ENCODE peak calls at places on chromosomes 2 and 18, in eight cellular contexts. P is mammary epithelial cell, C is SK-N-SH, Z is DND-41, R is PC-9, H is fibroblast of lung, U is IMR-90, B is neuronal stem cell. N is an unnamed sample.

GRCh38 chr2:217466799-217467198 is 536.0 kb downstream of the TNS1 start:
- DNase-seq in P (no peak), C (no peak), Z (no peak), R (no peak), H (no peak), U (no peak), B (no peak), N (no peak)

GRCh38 chr2:119196301-119197124 is 27.1 kb upstream of the STEAP3 start:
- DNase-seq in P (peak; percentile 64), C (no peak), Z (no peak), R (peak; percentile 53), H (no peak), U (no peak), B (no peak), N (no peak)

GRCh38 chr2:1552611-1553010 is 139.3 kb downstream of the TPO start:
- DNase-seq in P (no peak), C (no peak), Z (no peak), R (no peak), H (no peak), U (no peak), B (no peak), N (no peak)

GRCh38 chr2:70692256-70692655 is 75.7 kb downstream of the ADD2 start:
- DNase-seq in P (no peak), C (no peak), Z (no peak), R (no peak), H (no peak), U (no peak), B (no peak), N (no peak)

GRCh38 chr2:205408690-205409089 is 273.6 kb upstream of the NRP2 start:
- DNase-seq in P (no peak), C (peak; percentile 12), Z (no peak), R (no peak), H (peak; percentile 72), U (peak; percentile 42), B (no peak), N (no peak)

GRCh38 chr2:241494311-241494908 is 14.0 kb downstream of the STK25 start:
- DNase-seq in P (no peak), C (no peak), Z (no peak), R (no peak), H (no peak), U (no peak), B (no peak), N (no peak)

GRCh38 chr2:126885701-126886121 is 13.0 kb upstream of the TEX51 start:
- DNase-seq in P (no peak), C (no peak), Z (no peak), R (no peak), H (peak; percentile 33), U (peak; percentile 28), B (no peak), N (no peak)

GRCh38 chr2:62475172-62476011 is 30.6 kb downstream of the TMEM17 start:
- DNase-seq in P (peak; percentile 44), C (peak; percentile 76), Z (no peak), R (no peak), H (peak; percentile 60), U (no peak), B (peak; percentile 35), N (no peak)

GRCh38 chr2:148903946-148904345 is 28.9 kb downstream of the KIF5C start:
- DNase-seq in P (no peak), C (no peak), Z (no peak), R (no peak), H (no peak), U (no peak), B (no peak), N (no peak)

GRCh38 chr18:22322251-22322691 is 95.4 kb downstream of the CTAGE1 start:
- DNase-seq in P (no peak), C (no peak), Z (no peak), R (no peak), H (no peak), U (no peak), B (no peak), N (no peak)

GRCh38 chr18:36490907-36491306 is 193.4 kb downstream of the FHOD3 start:
- DNase-seq in P (no peak), C (no peak), Z (no peak), R (no peak), H (no peak), U (no peak), B (no peak), N (no peak)

GRCh38 chr2:17539993-17540812 is at the start of gene VSNL1:
- DNase-seq in P (peak; percentile 94), C (peak; percentile 96), Z (no peak), R (peak; percentile 43), H (peak; percentile 93), U (peak; percentile 68), B (peak; percentile 93), N (no peak)

GRCh38 chr18:52582516-52582915 is 242.5 kb downstream of the DCC start:
- DNase-seq in P (no peak), C (no peak), Z (no peak), R (no peak), H (no peak), U (no peak), B (no peak), N (no peak)

GRCh38 chr2:118254117-118254516 is 165.8 kb downstream of the INSIG2 start:
- DNase-seq in P (no peak), C (no peak), Z (no peak), R (no peak), H (no peak), U (no peak), B (no peak), N (no peak)

GRCh38 chr18:72640552-72640951 is 96.4 kb upstream of the CBLN2 start:
- DNase-seq in P (no peak), C (no peak), Z (no peak), R (no peak), H (no peak), U (no peak), B (no peak), N (no peak)
- H2AFZ ChIP-seq in P (no peak overlapping the region), C (no peak overlapping the region), Z (no peak overlapping the region), R (no peak overlapping the region), H (no peak overlapping the region), U (no peak overlapping the region), B (no peak overlapping the region), N (no peak overlapping the region)

GRCh38 chr2:60550151-60550983 is 3.1 kb downstream of the BCL11A start:
- DNase-seq in P (peak; percentile 81), C (peak; percentile 84), Z (peak; percentile 89), R (no peak), H (peak; percentile 85), U (peak; percentile 82), B (no peak), N (peak; percentile 98)
- H2AFZ ChIP-seq in P (peak overlapping the region; percentile 96), C (peak overlapping the region; percentile 86), Z (peak overlapping the region; percentile 65), R (no peak overlapping the region), H (peak overlapping the region; percentile 28), U (peak overlapping the region; percentile 94), B (peak overlapping the region; percentile 94), N (no peak overlapping the region)

GRCh38 chr2:207181526-207182274 is 16.0 kb upstream of the KLF7 start:
- DNase-seq in P (no peak), C (no peak), Z (no peak), R (no peak), H (no peak), U (no peak), B (no peak), N (no peak)
- H2AFZ ChIP-seq in P (no peak overlapping the region), C (no peak overlapping the region), Z (no peak overlapping the region), R (no peak overlapping the region), H (no peak overlapping the region), U (peak overlapping the region; percentile 38), B (no peak overlapping the region), N (no peak overlapping the region)

DNA sequence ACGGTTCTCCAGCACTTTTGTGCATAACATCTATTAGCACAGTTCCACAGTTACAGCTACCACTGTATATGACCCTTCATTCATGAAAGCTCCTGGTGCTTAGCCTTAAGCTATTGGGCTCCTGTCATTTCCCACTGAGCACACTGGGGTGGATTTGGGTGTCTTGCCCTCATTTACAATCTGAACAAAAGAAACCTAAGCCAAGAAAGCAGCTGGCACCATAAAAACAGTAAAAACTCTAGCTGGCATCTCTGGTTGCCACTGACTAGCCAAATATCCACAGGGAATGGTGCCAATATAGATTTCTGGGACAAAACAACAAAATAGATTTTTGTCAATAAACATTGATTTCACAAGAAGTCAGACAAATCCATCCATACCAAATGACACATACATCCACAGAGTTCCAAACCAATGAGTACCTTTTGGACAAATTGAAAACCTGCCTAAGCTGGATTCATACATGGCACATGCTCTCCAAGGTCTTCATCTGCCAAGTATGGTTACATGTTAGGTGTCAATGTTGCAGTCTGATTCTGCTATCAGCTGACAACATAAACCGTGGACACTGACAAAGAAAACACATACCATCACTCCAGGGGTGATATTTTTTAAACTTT is 1081.5 kb upstream of the ZEB2 start:
- DNase-seq in P (no peak), C (no peak), Z (no peak), R (no peak), H (no peak), U (peak; percentile 31), B (no peak), N (no peak)
- H2AFZ ChIP-seq in P (peak overlapping the region; percentile 24), C (no peak overlapping the region), Z (no peak overlapping the region), R (no peak overlapping the region), H (no peak overlapping the region), U (no peak overlapping the region), B (no peak overlapping the region), N (no peak overlapping the region)

DNA sequence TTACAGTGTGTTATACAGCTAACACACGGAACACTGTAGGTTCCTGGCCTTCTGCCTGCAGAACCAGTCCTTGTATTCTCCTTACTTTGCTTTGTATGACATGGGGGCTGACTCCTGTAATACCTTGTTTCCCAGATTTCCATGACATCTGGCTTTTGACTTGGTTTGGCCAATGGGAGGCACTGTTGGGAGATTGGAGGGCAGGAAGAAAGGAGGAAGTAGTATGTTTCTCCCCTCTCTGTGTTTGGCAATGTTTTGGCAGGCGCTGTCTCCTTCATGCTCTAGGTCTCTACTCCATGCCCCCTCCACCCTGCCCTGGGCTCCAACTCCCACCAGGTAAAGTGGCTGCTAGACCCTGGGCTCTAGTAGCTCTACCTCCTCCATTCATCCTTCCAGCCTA is 331.1 kb upstream of the SLC14A2 start:
- DNase-seq in P (no peak), C (no peak), Z (no peak), R (no peak), H (no peak), U (no peak), B (no peak), N (no peak)
- H2AFZ ChIP-seq in P (no peak overlapping the region), C (no peak overlapping the region), Z (no peak overlapping the region), R (no peak overlapping the region), H (no peak overlapping the region), U (no peak overlapping the region), B (no peak overlapping the region), N (no peak overlapping the region)

GRCh38 chr2:215874418-215874817 is 138.9 kb downstream of the MREG start:
- DNase-seq in P (peak; percentile 43), C (no peak), Z (no peak), R (no peak), H (no peak), U (peak; percentile 75), B (no peak), N (no peak)

GRCh38 chr2:215870986-215871385 is 142.4 kb downstream of the MREG start:
- DNase-seq in P (no peak), C (peak; percentile 24), Z (no peak), R (no peak), H (no peak), U (no peak), B (no peak), N (peak; percentile 74)

GRCh38 chr2:215866594-215866993 is 146.8 kb downstream of the MREG start:
- DNase-seq in P (no peak), C (no peak), Z (no peak), R (no peak), H (no peak), U (no peak), B (no peak), N (no peak)

GRCh38 chr2:215868886-215869285 is 144.5 kb downstream of the MREG start:
- DNase-seq in P (no peak), C (no peak), Z (no peak), R (no peak), H (no peak), U (no peak), B (no peak), N (no peak)

GRCh38 chr2:215870088-215870490 is 143.3 kb downstream of the MREG start:
- DNase-seq in P (peak; percentile 71), C (no peak), Z (no peak), R (peak; percentile 66), H (peak; percentile 68), U (peak; percentile 72), B (no peak), N (no peak)
- H2AFZ ChIP-seq in P (peak overlapping the region; percentile 61), C (no peak overlapping the region), Z (no peak overlapping the region), R (peak overlapping the region; percentile 27), H (peak overlapping the region; percentile 66), U (peak overlapping the region; percentile 60), B (no peak overlapping the region), N (no peak overlapping the region)

N was measured in Karpas-422.